ENCODE peak calls at places on chromosomes 5 and 9, in six cellular contexts. X is activated CD4-positive, alpha-beta T cell treated with anti-CD3 and anti-CD28 coated beads for 48 hours; M is kidney epithelial cell; S is M059J; I is Calu3; J is T-helper 2 cell. K is an unnamed sample.

GRCh38 chr5:1247811-1248210 is 22.6 kb downstream of the SLC6A18 start:
- DNase-seq in X (no peak), M (no peak), S (no peak), I (no peak), J (no peak), K (no peak)

GRCh38 chr5:57779383-57780223 is 297.0 kb upstream of the ACTBL2 start:
- DNase-seq in X (peak), M (peak), S (peak), I (peak), J (no peak), K (peak)

GRCh38 chr5:117486879-117487391 is 912.3 kb upstream of the SEMA6A start:
- DNase-seq in X (no peak), M (no peak), S (no peak), I (peak), J (no peak), K (no peak)

GRCh38 chr5:181235689-181236366 is 7.9 kb downstream of the RACK1 start:
- DNase-seq in X (no peak), M (no peak), S (no peak), I (no peak), J (no peak), K (no peak)

GRCh38 chr5:122498163-122498562 is 186.1 kb downstream of the SNCAIP start:
- DNase-seq in X (no peak), M (no peak), S (peak), I (no peak), J (no peak), K (no peak)

GRCh38 chr9:76453785-76454184 is 5.2 kb upstream of the GCNT1 start:
- DNase-seq in X (no peak), M (no peak), S (peak), I (no peak), J (no peak), K (no peak)

GRCh38 chr5:27308151-27308550 is 269.8 kb upstream of the CDH9 start:
- DNase-seq in X (no peak), M (peak), S (peak), I (no peak), J (no peak), K (peak)

GRCh38 chr9:73179594-73179993 is 27.9 kb downstream of the ANXA1 start:
- DNase-seq in X (no peak), M (peak), S (peak), I (peak), J (no peak), K (peak)

GRCh38 chr5:28301676-28302075 is 1263.3 kb upstream of the CDH9 start:
- DNase-seq in X (no peak), M (peak), S (peak), I (peak), J (no peak), K (peak)

GRCh38 chr9:126517751-126518261 is 95.9 kb upstream of the LMX1B start:
- DNase-seq in X (no peak), M (no peak), S (no peak), I (no peak), J (no peak), K (no peak)

GRCh38 chr5:170100051-170100943 is 5.4 kb upstream of the FOXI1 start:
- DNase-seq in X (peak), M (peak), S (peak), I (peak), J (peak), K (peak)

GRCh38 chr9:69678843-69679538 is 6.8 kb upstream of the APBA1 start:
- DNase-seq in X (no peak), M (no peak), S (no peak), I (no peak), J (no peak), K (no peak)

GRCh38 chr9:70407081-70407503 is 7.4 kb downstream of the KLF9 start:
- DNase-seq in X (no peak), M (peak), S (peak), I (no peak), J (no peak), K (no peak)

GRCh38 chr5:135739383-135739961 is 95.0 kb upstream of the SLC25A48 start:
- DNase-seq in X (no peak), M (no peak), S (no peak), I (no peak), J (no peak), K (no peak)

GRCh38 chr9:133823189-133824105 is 85.3 kb upstream of the SARDH start:
- DNase-seq in X (no peak), M (no peak), S (no peak), I (no peak), J (no peak), K (no peak)

GRCh38 chr5:139869042-139869790 is 73.6 kb downstream of the PSD2 start:
- DNase-seq in X (no peak), M (no peak), S (no peak), I (no peak), J (no peak), K (no peak)

GRCh38 chr5:103464801-103465484 is 97.6 kb downstream of the NUDT12 start:
- DNase-seq in X (no peak), M (no peak), S (peak), I (no peak), J (no peak), K (peak)